ENCODE peak calls at places on chromosome 17, in nine cellular contexts. A is activated CD8-positive, alpha-beta T cell treated with anti-CD3 and anti-CD28 coated beads for 36 hours; D is stimulated activated CD8-positive, alpha-beta memory T cell treated with anti-CD3 and anti-CD28 coated beads, Interleukin-4, amount 100 ng/mL, for 4 hours; F is cardiac muscle cell; J is neural crest cell; T is GM23338; P is amniotic stem cell; Q is neuronal stem cell; O is GM13977. R is an unnamed sample.

GRCh38 chr17:82962163-82962720 is 117.2 kb upstream of the METRNL start:
- DNase-seq in O (no peak), J (no peak), T (no peak), F (no peak), Q (no peak), A (no peak), D (no peak), P (no peak), R (no peak)

GRCh38 chr17:7561028-7561575 is 617 bp upstream of the SENP3 start:
- DNase-seq in J (peak), D (peak), Q (peak), F (peak), O (peak), A (peak), T (peak), P (peak), R (peak)

GRCh38 chr17:60514053-60514452 is 12.0 kb downstream of the APPBP2 start:
- DNase-seq in D (no peak), P (no peak), O (no peak), Q (no peak), A (no peak), J (no peak), F (no peak), T (no peak), R (no peak)

GRCh38 chr17:71845354-71845753 is 275.5 kb upstream of the SOX9 start:
- DNase-seq in Q (no peak), J (no peak), P (no peak), T (no peak), O (no peak), F (no peak), A (no peak), D (no peak), R (no peak)

GRCh38 chr17:7885357-7886226 is 3.0 kb upstream of the CHD3 start:
- DNase-seq in Q (peak), A (peak), J (peak), D (peak), P (no peak), F (peak), O (peak), T (peak), R (peak)

GRCh38 chr17:31882571-31882970 is 18.9 kb downstream of the UTP6 start:
- DNase-seq in J (no peak), D (no peak), T (no peak), O (no peak), Q (no peak), A (no peak), P (no peak), F (no peak), R (no peak)

GRCh38 chr17:10735821-10736220 is 6.0 kb upstream of the TMEM220 start:
- DNase-seq in P (no peak), T (no peak), J (no peak), A (no peak), Q (no peak), F (no peak), D (no peak), O (no peak), R (no peak)

GRCh38 chr17:79042421-79043190 is 18.6 kb downstream of the C1QTNF1 start:
- DNase-seq in T (peak), O (peak), A (peak), Q (no peak), F (peak), P (no peak), J (no peak), D (peak), R (no peak)

GRCh38 chr17:37067555-37068111 is 118.9 kb downstream of the AATF start:
- DNase-seq in T (peak), P (peak), O (no peak), A (no peak), D (no peak), F (no peak), Q (no peak), J (no peak), R (no peak)

GRCh38 chr17:64736804-64737492 is 74.8 kb upstream of the SMURF2 start:
- DNase-seq in T (peak), A (peak), F (no peak), P (no peak), Q (no peak), O (no peak), D (peak), J (peak), R (no peak)

GRCh38 chr17:58339775-58340622 is 11.4 kb upstream of the TSPOAP1 start:
- DNase-seq in T (no peak), P (no peak), D (no peak), A (peak), O (no peak), Q (no peak), J (no peak), F (no peak), R (peak)

GRCh38 chr17:57570740-57571344 is 174.3 kb downstream of the CCDC182 start:
- DNase-seq in J (no peak), Q (no peak), O (no peak), P (no peak), F (no peak), D (no peak), A (no peak), T (peak), R (no peak)

GRCh38 chr17:3335876-3336275 is 37.7 kb upstream of the OR3A1 start:
- DNase-seq in O (no peak), J (no peak), T (peak), F (no peak), D (no peak), A (no peak), P (no peak), Q (no peak), R (no peak)

GRCh38 chr17:68184816-68185436 is 62.9 kb upstream of the AMZ2 start:
- DNase-seq in J (no peak), Q (no peak), D (no peak), F (no peak), O (peak), A (peak), P (no peak), T (no peak), R (no peak)

GRCh38 chr17:40072481-40073346 is 9.9 kb downstream of the THRA start:
- DNase-seq in A (no peak), D (no peak), O (no peak), J (no peak), F (peak), P (no peak), T (no peak), Q (no peak), R (no peak)

GRCh38 chr17:4520881-4521600 is 22.4 kb downstream of the SPNS2 start:
- DNase-seq in P (no peak), D (no peak), O (no peak), J (no peak), F (no peak), A (no peak), Q (no peak), T (no peak), R (no peak)

GRCh38 chr17:2157081-2157480 is 102.2 kb downstream of the HIC1 start:
- DNase-seq in O (no peak), F (no peak), D (no peak), P (no peak), A (no peak), J (no peak), T (no peak), Q (no peak), R (no peak)

GRCh38 chr17:57481901-57482300 is 225.6 kb downstream of the MSI2 start:
- DNase-seq in A (no peak), O (no peak), F (no peak), P (peak), J (no peak), T (no peak), Q (no peak), D (no peak), R (no peak)

GRCh38 chr17:50498021-50498874 is 10.0 kb upstream of the MYCBPAP start:
- DNase-seq in F (no peak), Q (no peak), J (no peak), T (no peak), D (no peak), A (no peak), P (no peak), O (no peak), R (no peak)

GRCh38 chr17:57293077-57293476 is 36.8 kb downstream of the MSI2 start:
- DNase-seq in T (no peak), Q (no peak), F (no peak), P (no peak), A (no peak), D (no peak), J (no peak), O (no peak), R (no peak)

GRCh38 chr17:75406222-75406615 is 741 bp upstream of the GRB2 start:
- DNase-seq in P (no peak), O (no peak), D (no peak), J (no peak), A (peak), F (no peak), T (no peak), Q (no peak), R (no peak)

GRCh38 chr17:1256699-1257098 is 13.5 kb upstream of the BHLHA9 start:
- DNase-seq in O (no peak), A (no peak), T (no peak), F (no peak), J (no peak), D (no peak), P (no peak), Q (no peak), R (no peak)

GRCh38 chr17:71548540-71549190 is 572.2 kb upstream of the SOX9 start:
- DNase-seq in P (no peak), F (no peak), J (no peak), T (no peak), O (no peak), Q (no peak), A (no peak), D (no peak), R (no peak)

GRCh38 chr17:27546624-27547300 is 84.2 kb upstream of the LGALS9 start:
- DNase-seq in A (no peak), P (no peak), Q (no peak), J (no peak), O (peak), D (no peak), F (no peak), T (no peak), R (peak)

GRCh38 chr17:49708515-49709161 is 874 bp upstream of the SLC35B1 start:
- DNase-seq in D (no peak), P (no peak), O (peak), J (no peak), F (no peak), Q (no peak), A (no peak), T (peak), R (no peak)

GRCh38 chr17:2364132-2365116 is 27.1 kb downstream of the SGSM2 start:
- DNase-seq in A (no peak), P (no peak), O (no peak), T (no peak), F (no peak), J (no peak), D (no peak), Q (no peak), R (no peak)

GRCh38 chr17:81909966-81910839 is 996 bp downstream of the PCYT2 start:
- DNase-seq in Q (no peak), P (no peak), O (no peak), F (peak), D (no peak), J (no peak), T (peak), A (no peak), R (no peak)

GRCh38 chr17:48647964-48648245 is 21.7 kb upstream of the HOXB9 start:
- DNase-seq in D (no peak), A (no peak), Q (no peak), T (no peak), J (no peak), F (no peak), P (no peak), O (no peak), R (no peak)

GRCh38 chr17:20562587-20562986 is 16.9 kb upstream of the CDRT15L2 start:
- DNase-seq in A (no peak), Q (no peak), O (no peak), J (no peak), F (no peak), D (no peak), T (no peak), P (no peak), R (no peak)

GRCh38 chr17:64024215-64024654 is 3.8 kb upstream of the ICAM2 start:
- DNase-seq in O (no peak), D (no peak), Q (no peak), A (no peak), J (no peak), T (no peak), F (no peak), P (no peak), R (no peak)

GRCh38 chr17:13395346-13395745 is 206.4 kb downstream of the HS3ST3A1 start:
- DNase-seq in Q (no peak), P (no peak), T (no peak), D (no peak), O (no peak), J (no peak), F (no peak), A (no peak), R (no peak)

R was measured in GM06990.